ENCODE peak calls at places on chromosomes 3 and 15, in ten cellular contexts. One of them, this sample, is unnamed.
A peak's percentile ranks its signal among the peaks of the same experiment; 100 is the strongest.

GRCh38 chr3:160822931-160823330 is 66.9 kb downstream of the PPM1L start:
- DNase-seq in iris pigment epithelial cell: no peak
- DNase-seq in stimulated activated CD4-positive, alpha-beta T cell treated with anti-CD3 and anti-CD28 coated beads, Interleukin-4, amount 100 ng/mL, for 1 hour: no peak
- DNase-seq in astrocyte of the spinal cord: no peak
- DNase-seq in DMS 273 treated with DMSO at 0.1 percent for 48 hours: no peak
- DNase-seq in C1 segment of cervical spinal cord: no peak
- DNase-seq in activated T-helper 2 cell treated with anti-CD3 and anti-CD28 coated beads, Interferon-gamma antibody, Interleukin-2, Interleukin-4, amounts not matched to agents 10 μg/mL and 5 μg/mL and 100 μg/mL, durations not matched to agents 14 hours and 24 hours and 36 hours: no peak
- DNase-seq in endothelial cell: no peak
- DNase-seq in hepatocyte: no peak
- DNase-seq in GM23338: no peak
- DNase-seq in this sample: no peak

GRCh38 chr3:51379746-51380330 is 5.3 kb upstream of the MANF start:
- DNase-seq in astrocyte of the spinal cord: no peak
- DNase-seq in DMS 273 treated with DMSO at 0.1 percent for 48 hours: no peak
- DNase-seq in stimulated activated CD4-positive, alpha-beta T cell treated with anti-CD3 and anti-CD28 coated beads, Interleukin-4, amount 100 ng/mL, for 1 hour: no peak
- DNase-seq in endothelial cell: no peak
- DNase-seq in GM23338: no peak
- DNase-seq in activated T-helper 2 cell treated with anti-CD3 and anti-CD28 coated beads, Interferon-gamma antibody, Interleukin-2, Interleukin-4, amounts not matched to agents 10 μg/mL and 5 μg/mL and 100 μg/mL, durations not matched to agents 14 hours and 24 hours and 36 hours: no peak
- DNase-seq in iris pigment epithelial cell: no peak
- DNase-seq in hepatocyte: no peak
- DNase-seq in C1 segment of cervical spinal cord: no peak
- DNase-seq in this sample: no peak

GRCh38 chr3:62529230-62529629 is 155.9 kb upstream of the FEZF2 start:
- DNase-seq in GM23338: peak; percentile 88
- DNase-seq in iris pigment epithelial cell: peak; percentile 23
- DNase-seq in astrocyte of the spinal cord: peak; percentile 22
- DNase-seq in hepatocyte: peak; percentile 76
- DNase-seq in C1 segment of cervical spinal cord: peak; percentile 60
- DNase-seq in endothelial cell: peak; percentile 74
- DNase-seq in DMS 273 treated with DMSO at 0.1 percent for 48 hours: no peak
- DNase-seq in stimulated activated CD4-positive, alpha-beta T cell treated with anti-CD3 and anti-CD28 coated beads, Interleukin-4, amount 100 ng/mL, for 1 hour: peak; percentile 1
- DNase-seq in activated T-helper 2 cell treated with anti-CD3 and anti-CD28 coated beads, Interferon-gamma antibody, Interleukin-2, Interleukin-4, amounts not matched to agents 10 μg/mL and 5 μg/mL and 100 μg/mL, durations not matched to agents 14 hours and 24 hours and 36 hours: no peak
- DNase-seq in this sample: peak; percentile 5

GRCh38 chr3:64225695-64226499 is 631 bp upstream of the PRICKLE2 start:
- DNase-seq in activated T-helper 2 cell treated with anti-CD3 and anti-CD28 coated beads, Interferon-gamma antibody, Interleukin-2, Interleukin-4, amounts not matched to agents 10 μg/mL and 5 μg/mL and 100 μg/mL, durations not matched to agents 14 hours and 24 hours and 36 hours: no peak
- DNase-seq in iris pigment epithelial cell: no peak
- DNase-seq in C1 segment of cervical spinal cord: no peak
- DNase-seq in stimulated activated CD4-positive, alpha-beta T cell treated with anti-CD3 and anti-CD28 coated beads, Interleukin-4, amount 100 ng/mL, for 1 hour: no peak
- DNase-seq in GM23338: peak; percentile 44
- DNase-seq in DMS 273 treated with DMSO at 0.1 percent for 48 hours: no peak
- DNase-seq in hepatocyte: no peak
- DNase-seq in astrocyte of the spinal cord: no peak
- DNase-seq in endothelial cell: no peak
- DNase-seq in this sample: no peak

GRCh38 chr15:22949074-22949547 is 31.1 kb downstream of the CYFIP1 start:
- DNase-seq in endothelial cell: peak; percentile 43
- DNase-seq in astrocyte of the spinal cord: peak; percentile 62
- DNase-seq in DMS 273 treated with DMSO at 0.1 percent for 48 hours: peak; percentile 51
- DNase-seq in hepatocyte: peak; percentile 62
- DNase-seq in iris pigment epithelial cell: peak; percentile 23
- DNase-seq in C1 segment of cervical spinal cord: no peak
- DNase-seq in GM23338: peak; percentile 66
- DNase-seq in stimulated activated CD4-positive, alpha-beta T cell treated with anti-CD3 and anti-CD28 coated beads, Interleukin-4, amount 100 ng/mL, for 1 hour: no peak
- DNase-seq in activated T-helper 2 cell treated with anti-CD3 and anti-CD28 coated beads, Interferon-gamma antibody, Interleukin-2, Interleukin-4, amounts not matched to agents 10 μg/mL and 5 μg/mL and 100 μg/mL, durations not matched to agents 14 hours and 24 hours and 36 hours: no peak
- DNase-seq in this sample: peak; percentile 94

GRCh38 chr3:185992801-185993467 is 55.1 kb upstream of the TRA2B start:
- DNase-seq in GM23338: no peak
- DNase-seq in endothelial cell: no peak
- DNase-seq in DMS 273 treated with DMSO at 0.1 percent for 48 hours: no peak
- DNase-seq in stimulated activated CD4-positive, alpha-beta T cell treated with anti-CD3 and anti-CD28 coated beads, Interleukin-4, amount 100 ng/mL, for 1 hour: no peak
- DNase-seq in hepatocyte: no peak
- DNase-seq in astrocyte of the spinal cord: no peak
- DNase-seq in activated T-helper 2 cell treated with anti-CD3 and anti-CD28 coated beads, Interferon-gamma antibody, Interleukin-2, Interleukin-4, amounts not matched to agents 10 μg/mL and 5 μg/mL and 100 μg/mL, durations not matched to agents 14 hours and 24 hours and 36 hours: no peak
- DNase-seq in iris pigment epithelial cell: peak; percentile 74
- DNase-seq in C1 segment of cervical spinal cord: no peak
- DNase-seq in this sample: no peak

GRCh38 chr15:100338971-100339444 is 2.8 kb downstream of the ADAMTS17 start:
- DNase-seq in C1 segment of cervical spinal cord: no peak
- DNase-seq in stimulated activated CD4-positive, alpha-beta T cell treated with anti-CD3 and anti-CD28 coated beads, Interleukin-4, amount 100 ng/mL, for 1 hour: peak; percentile 46
- DNase-seq in astrocyte of the spinal cord: peak; percentile 81
- DNase-seq in endothelial cell: peak; percentile 78
- DNase-seq in iris pigment epithelial cell: peak; percentile 67
- DNase-seq in GM23338: peak; percentile 89
- DNase-seq in hepatocyte: peak; percentile 91
- DNase-seq in DMS 273 treated with DMSO at 0.1 percent for 48 hours: peak; percentile 4
- DNase-seq in activated T-helper 2 cell treated with anti-CD3 and anti-CD28 coated beads, Interferon-gamma antibody, Interleukin-2, Interleukin-4, amounts not matched to agents 10 μg/mL and 5 μg/mL and 100 μg/mL, durations not matched to agents 14 hours and 24 hours and 36 hours: peak; percentile 46
- DNase-seq in this sample: peak; percentile 77

GRCh38 chr3:85760342-85760741 is 801.6 kb downstream of the CADM2 start:
- DNase-seq in activated T-helper 2 cell treated with anti-CD3 and anti-CD28 coated beads, Interferon-gamma antibody, Interleukin-2, Interleukin-4, amounts not matched to agents 10 μg/mL and 5 μg/mL and 100 μg/mL, durations not matched to agents 14 hours and 24 hours and 36 hours: no peak
- DNase-seq in astrocyte of the spinal cord: no peak
- DNase-seq in hepatocyte: no peak
- DNase-seq in endothelial cell: no peak
- DNase-seq in GM23338: no peak
- DNase-seq in stimulated activated CD4-positive, alpha-beta T cell treated with anti-CD3 and anti-CD28 coated beads, Interleukin-4, amount 100 ng/mL, for 1 hour: no peak
- DNase-seq in DMS 273 treated with DMSO at 0.1 percent for 48 hours: no peak
- DNase-seq in C1 segment of cervical spinal cord: no peak
- DNase-seq in iris pigment epithelial cell: peak; percentile 7
- DNase-seq in this sample: no peak

GRCh38 chr3:88003115-88003755 is 55.6 kb downstream of the CGGBP1 start:
- DNase-seq in stimulated activated CD4-positive, alpha-beta T cell treated with anti-CD3 and anti-CD28 coated beads, Interleukin-4, amount 100 ng/mL, for 1 hour: no peak
- DNase-seq in hepatocyte: peak; percentile 61
- DNase-seq in C1 segment of cervical spinal cord: no peak
- DNase-seq in activated T-helper 2 cell treated with anti-CD3 and anti-CD28 coated beads, Interferon-gamma antibody, Interleukin-2, Interleukin-4, amounts not matched to agents 10 μg/mL and 5 μg/mL and 100 μg/mL, durations not matched to agents 14 hours and 24 hours and 36 hours: no peak
- DNase-seq in GM23338: peak; percentile 76
- DNase-seq in iris pigment epithelial cell: peak; percentile 43
- DNase-seq in endothelial cell: peak; percentile 50
- DNase-seq in DMS 273 treated with DMSO at 0.1 percent for 48 hours: no peak
- DNase-seq in astrocyte of the spinal cord: peak; percentile 63
- DNase-seq in this sample: no peak

GRCh38 chr3:94928921-94929320 is 866.1 kb downstream of the NSUN3 start:
- DNase-seq in stimulated activated CD4-positive, alpha-beta T cell treated with anti-CD3 and anti-CD28 coated beads, Interleukin-4, amount 100 ng/mL, for 1 hour: no peak
- DNase-seq in activated T-helper 2 cell treated with anti-CD3 and anti-CD28 coated beads, Interferon-gamma antibody, Interleukin-2, Interleukin-4, amounts not matched to agents 10 μg/mL and 5 μg/mL and 100 μg/mL, durations not matched to agents 14 hours and 24 hours and 36 hours: no peak
- DNase-seq in endothelial cell: no peak
- DNase-seq in GM23338: no peak
- DNase-seq in astrocyte of the spinal cord: peak; percentile 83
- DNase-seq in DMS 273 treated with DMSO at 0.1 percent for 48 hours: no peak
- DNase-seq in hepatocyte: peak; percentile 70
- DNase-seq in iris pigment epithelial cell: peak; percentile 79
- DNase-seq in C1 segment of cervical spinal cord: no peak
- DNase-seq in this sample: no peak

GRCh38 chr3:78481050-78481449 is 1286.7 kb downstream of the ROBO1 start:
- DNase-seq in stimulated activated CD4-positive, alpha-beta T cell treated with anti-CD3 and anti-CD28 coated beads, Interleukin-4, amount 100 ng/mL, for 1 hour: no peak
- DNase-seq in iris pigment epithelial cell: no peak
- DNase-seq in hepatocyte: no peak
- DNase-seq in activated T-helper 2 cell treated with anti-CD3 and anti-CD28 coated beads, Interferon-gamma antibody, Interleukin-2, Interleukin-4, amounts not matched to agents 10 μg/mL and 5 μg/mL and 100 μg/mL, durations not matched to agents 14 hours and 24 hours and 36 hours: no peak
- DNase-seq in GM23338: no peak
- DNase-seq in C1 segment of cervical spinal cord: no peak
- DNase-seq in astrocyte of the spinal cord: no peak
- DNase-seq in endothelial cell: no peak
- DNase-seq in DMS 273 treated with DMSO at 0.1 percent for 48 hours: no peak
- DNase-seq in this sample: no peak

GRCh38 chr3:195196266-195196665 is 74.7 kb downstream of the XXYLT1 start:
- DNase-seq in DMS 273 treated with DMSO at 0.1 percent for 48 hours: no peak
- DNase-seq in activated T-helper 2 cell treated with anti-CD3 and anti-CD28 coated beads, Interferon-gamma antibody, Interleukin-2, Interleukin-4, amounts not matched to agents 10 μg/mL and 5 μg/mL and 100 μg/mL, durations not matched to agents 14 hours and 24 hours and 36 hours: no peak
- DNase-seq in endothelial cell: no peak
- DNase-seq in stimulated activated CD4-positive, alpha-beta T cell treated with anti-CD3 and anti-CD28 coated beads, Interleukin-4, amount 100 ng/mL, for 1 hour: no peak
- DNase-seq in astrocyte of the spinal cord: peak; percentile 67
- DNase-seq in iris pigment epithelial cell: peak; percentile 69
- DNase-seq in GM23338: no peak
- DNase-seq in C1 segment of cervical spinal cord: no peak
- DNase-seq in hepatocyte: no peak
- DNase-seq in this sample: no peak

GRCh38 chr3:30984855-30985793 is 90.7 kb upstream of the GADL1 start:
- DNase-seq in endothelial cell: no peak
- DNase-seq in activated T-helper 2 cell treated with anti-CD3 and anti-CD28 coated beads, Interferon-gamma antibody, Interleukin-2, Interleukin-4, amounts not matched to agents 10 μg/mL and 5 μg/mL and 100 μg/mL, durations not matched to agents 14 hours and 24 hours and 36 hours: no peak
- DNase-seq in C1 segment of cervical spinal cord: no peak
- DNase-seq in iris pigment epithelial cell: peak; percentile 24
- DNase-seq in hepatocyte: no peak
- DNase-seq in stimulated activated CD4-positive, alpha-beta T cell treated with anti-CD3 and anti-CD28 coated beads, Interleukin-4, amount 100 ng/mL, for 1 hour: no peak
- DNase-seq in GM23338: no peak
- DNase-seq in DMS 273 treated with DMSO at 0.1 percent for 48 hours: no peak
- DNase-seq in astrocyte of the spinal cord: no peak
- DNase-seq in this sample: no peak

GRCh38 chr3:100114413-100115030 is at the start of gene FILIP1L:
- DNase-seq in hepatocyte: no peak
- DNase-seq in stimulated activated CD4-positive, alpha-beta T cell treated with anti-CD3 and anti-CD28 coated beads, Interleukin-4, amount 100 ng/mL, for 1 hour: no peak
- DNase-seq in DMS 273 treated with DMSO at 0.1 percent for 48 hours: peak; percentile 41
- DNase-seq in C1 segment of cervical spinal cord: no peak
- DNase-seq in activated T-helper 2 cell treated with anti-CD3 and anti-CD28 coated beads, Interferon-gamma antibody, Interleukin-2, Interleukin-4, amounts not matched to agents 10 μg/mL and 5 μg/mL and 100 μg/mL, durations not matched to agents 14 hours and 24 hours and 36 hours: no peak
- DNase-seq in GM23338: no peak
- DNase-seq in iris pigment epithelial cell: no peak
- DNase-seq in endothelial cell: no peak
- DNase-seq in astrocyte of the spinal cord: no peak
- DNase-seq in this sample: no peak

GRCh38 chr3:195124378-195124985 is 146.5 kb downstream of the XXYLT1 start:
- DNase-seq in C1 segment of cervical spinal cord: no peak
- DNase-seq in activated T-helper 2 cell treated with anti-CD3 and anti-CD28 coated beads, Interferon-gamma antibody, Interleukin-2, Interleukin-4, amounts not matched to agents 10 μg/mL and 5 μg/mL and 100 μg/mL, durations not matched to agents 14 hours and 24 hours and 36 hours: no peak
- DNase-seq in hepatocyte: no peak
- DNase-seq in iris pigment epithelial cell: no peak
- DNase-seq in DMS 273 treated with DMSO at 0.1 percent for 48 hours: no peak
- DNase-seq in astrocyte of the spinal cord: no peak
- DNase-seq in GM23338: no peak
- DNase-seq in endothelial cell: no peak
- DNase-seq in stimulated activated CD4-positive, alpha-beta T cell treated with anti-CD3 and anti-CD28 coated beads, Interleukin-4, amount 100 ng/mL, for 1 hour: no peak
- DNase-seq in this sample: no peak

GRCh38 chr15:41796457-41796856 is 22.2 kb downstream of the MAPKBP1 start:
- DNase-seq in astrocyte of the spinal cord: peak; percentile 62
- DNase-seq in DMS 273 treated with DMSO at 0.1 percent for 48 hours: no peak
- DNase-seq in hepatocyte: peak; percentile 48
- DNase-seq in stimulated activated CD4-positive, alpha-beta T cell treated with anti-CD3 and anti-CD28 coated beads, Interleukin-4, amount 100 ng/mL, for 1 hour: no peak
- DNase-seq in GM23338: no peak
- DNase-seq in activated T-helper 2 cell treated with anti-CD3 and anti-CD28 coated beads, Interferon-gamma antibody, Interleukin-2, Interleukin-4, amounts not matched to agents 10 μg/mL and 5 μg/mL and 100 μg/mL, durations not matched to agents 14 hours and 24 hours and 36 hours: no peak
- DNase-seq in C1 segment of cervical spinal cord: no peak
- DNase-seq in iris pigment epithelial cell: peak; percentile 56
- DNase-seq in endothelial cell: no peak
- DNase-seq in this sample: no peak

GRCh38 chr3:12992629-12993021 is 80.6 kb downstream of the IQSEC1 start:
- DNase-seq in hepatocyte: peak; percentile 69
- DNase-seq in stimulated activated CD4-positive, alpha-beta T cell treated with anti-CD3 and anti-CD28 coated beads, Interleukin-4, amount 100 ng/mL, for 1 hour: no peak
- DNase-seq in GM23338: no peak
- DNase-seq in endothelial cell: no peak
- DNase-seq in iris pigment epithelial cell: no peak
- DNase-seq in DMS 273 treated with DMSO at 0.1 percent for 48 hours: no peak
- DNase-seq in astrocyte of the spinal cord: no peak
- DNase-seq in C1 segment of cervical spinal cord: peak; percentile 14
- DNase-seq in activated T-helper 2 cell treated with anti-CD3 and anti-CD28 coated beads, Interferon-gamma antibody, Interleukin-2, Interleukin-4, amounts not matched to agents 10 μg/mL and 5 μg/mL and 100 μg/mL, durations not matched to agents 14 hours and 24 hours and 36 hours: no peak
- DNase-seq in this sample: no peak

GRCh38 chr15:85335193-85335939 is 45.0 kb upstream of the AKAP13 start:
- DNase-seq in GM23338: peak; percentile 41
- DNase-seq in stimulated activated CD4-positive, alpha-beta T cell treated with anti-CD3 and anti-CD28 coated beads, Interleukin-4, amount 100 ng/mL, for 1 hour: no peak
- DNase-seq in DMS 273 treated with DMSO at 0.1 percent for 48 hours: no peak
- DNase-seq in iris pigment epithelial cell: no peak
- DNase-seq in astrocyte of the spinal cord: no peak
- DNase-seq in hepatocyte: peak; percentile 60
- DNase-seq in activated T-helper 2 cell treated with anti-CD3 and anti-CD28 coated beads, Interferon-gamma antibody, Interleukin-2, Interleukin-4, amounts not matched to agents 10 μg/mL and 5 μg/mL and 100 μg/mL, durations not matched to agents 14 hours and 24 hours and 36 hours: no peak
- DNase-seq in C1 segment of cervical spinal cord: no peak
- DNase-seq in endothelial cell: peak; percentile 8
- DNase-seq in this sample: no peak

GRCh38 chr3:54632281-54632665 is 295.6 kb downstream of the LRTM1 start:
- DNase-seq in C1 segment of cervical spinal cord: no peak
- DNase-seq in stimulated activated CD4-positive, alpha-beta T cell treated with anti-CD3 and anti-CD28 coated beads, Interleukin-4, amount 100 ng/mL, for 1 hour: no peak
- DNase-seq in endothelial cell: no peak
- DNase-seq in hepatocyte: no peak
- DNase-seq in GM23338: no peak
- DNase-seq in DMS 273 treated with DMSO at 0.1 percent for 48 hours: no peak
- DNase-seq in activated T-helper 2 cell treated with anti-CD3 and anti-CD28 coated beads, Interferon-gamma antibody, Interleukin-2, Interleukin-4, amounts not matched to agents 10 μg/mL and 5 μg/mL and 100 μg/mL, durations not matched to agents 14 hours and 24 hours and 36 hours: no peak
- DNase-seq in astrocyte of the spinal cord: no peak
- DNase-seq in iris pigment epithelial cell: no peak
- DNase-seq in this sample: no peak

GRCh38 chr3:159855599-159856495 is 132.8 kb upstream of the IL12A start:
- DNase-seq in C1 segment of cervical spinal cord: no peak
- DNase-seq in hepatocyte: no peak
- DNase-seq in astrocyte of the spinal cord: no peak
- DNase-seq in endothelial cell: no peak
- DNase-seq in DMS 273 treated with DMSO at 0.1 percent for 48 hours: no peak
- DNase-seq in stimulated activated CD4-positive, alpha-beta T cell treated with anti-CD3 and anti-CD28 coated beads, Interleukin-4, amount 100 ng/mL, for 1 hour: no peak
- DNase-seq in activated T-helper 2 cell treated with anti-CD3 and anti-CD28 coated beads, Interferon-gamma antibody, Interleukin-2, Interleukin-4, amounts not matched to agents 10 μg/mL and 5 μg/mL and 100 μg/mL, durations not matched to agents 14 hours and 24 hours and 36 hours: no peak
- DNase-seq in GM23338: no peak
- DNase-seq in iris pigment epithelial cell: peak; percentile 56
- DNase-seq in this sample: no peak